ENCODE peak calls at places on chromosome 10, in ten cellular contexts. One of them, this sample, is unnamed.

GRCh38 chr10:47145290-47145934 is 154.6 kb upstream of the GDF10 start:
- DNase-seq in endodermal cell: no peak
- DNase-seq in nephron progenitor cell: no peak
- DNase-seq in amniotic stem cell: no peak
- DNase-seq in epithelial cell of esophagus: peak
- DNase-seq in activated naive CD4-positive, alpha-beta T cell: no peak
- DNase-seq in NCI-H1092 treated with DMSO at 0.1 percent for 48 hours: no peak
- DNase-seq in nucleus accumbens: no peak
- DNase-seq in ELR: no peak
- DNase-seq in cardiac septum: no peak
- DNase-seq in this sample: no peak

GRCh38 chr10:76388321-76388720 is 956.9 kb downstream of the LRMDA start:
- DNase-seq in endodermal cell: no peak
- DNase-seq in nephron progenitor cell: no peak
- DNase-seq in amniotic stem cell: no peak
- DNase-seq in epithelial cell of esophagus: no peak
- DNase-seq in activated naive CD4-positive, alpha-beta T cell: no peak
- DNase-seq in NCI-H1092 treated with DMSO at 0.1 percent for 48 hours: no peak
- DNase-seq in nucleus accumbens: no peak
- DNase-seq in ELR: no peak
- DNase-seq in cardiac septum: no peak
- DNase-seq in this sample: no peak

GRCh38 chr10:3141361-3142005 is 31.1 kb downstream of the PITRM1 start:
- DNase-seq in endodermal cell: no peak
- DNase-seq in nephron progenitor cell: no peak
- DNase-seq in amniotic stem cell: no peak
- DNase-seq in epithelial cell of esophagus: no peak
- DNase-seq in activated naive CD4-positive, alpha-beta T cell: no peak
- DNase-seq in NCI-H1092 treated with DMSO at 0.1 percent for 48 hours: no peak
- DNase-seq in nucleus accumbens: no peak
- DNase-seq in ELR: no peak
- DNase-seq in cardiac septum: no peak
- DNase-seq in this sample: no peak

GRCh38 chr10:58299580-58299979 is 30.6 kb downstream of the CISD1 start:
- DNase-seq in endodermal cell: peak
- DNase-seq in nephron progenitor cell: peak
- DNase-seq in amniotic stem cell: peak
- DNase-seq in epithelial cell of esophagus: peak
- DNase-seq in activated naive CD4-positive, alpha-beta T cell: no peak
- DNase-seq in NCI-H1092 treated with DMSO at 0.1 percent for 48 hours: peak
- DNase-seq in nucleus accumbens: no peak
- DNase-seq in ELR: peak
- DNase-seq in cardiac septum: peak
- DNase-seq in this sample: no peak

GRCh38 chr10:86017841-86018734 is 348.5 kb downstream of the GRID1 start:
- DNase-seq in endodermal cell: no peak
- DNase-seq in nephron progenitor cell: no peak
- DNase-seq in amniotic stem cell: no peak
- DNase-seq in epithelial cell of esophagus: no peak
- DNase-seq in activated naive CD4-positive, alpha-beta T cell: no peak
- DNase-seq in NCI-H1092 treated with DMSO at 0.1 percent for 48 hours: no peak
- DNase-seq in nucleus accumbens: no peak
- DNase-seq in ELR: no peak
- DNase-seq in cardiac septum: no peak
- DNase-seq in this sample: no peak

GRCh38 chr10:13117842-13118783 is 18.1 kb downstream of the OPTN start:
- DNase-seq in endodermal cell: no peak
- DNase-seq in nephron progenitor cell: no peak
- DNase-seq in amniotic stem cell: no peak
- DNase-seq in epithelial cell of esophagus: no peak
- DNase-seq in activated naive CD4-positive, alpha-beta T cell: no peak
- DNase-seq in NCI-H1092 treated with DMSO at 0.1 percent for 48 hours: no peak
- DNase-seq in nucleus accumbens: no peak
- DNase-seq in ELR: no peak
- DNase-seq in cardiac septum: no peak
- DNase-seq in this sample: no peak

GRCh38 chr10:788796-789748 is 99.6 kb upstream of the DIP2C start:
- DNase-seq in endodermal cell: peak
- DNase-seq in nephron progenitor cell: peak
- DNase-seq in amniotic stem cell: no peak
- DNase-seq in epithelial cell of esophagus: peak
- DNase-seq in activated naive CD4-positive, alpha-beta T cell: no peak
- DNase-seq in NCI-H1092 treated with DMSO at 0.1 percent for 48 hours: peak
- DNase-seq in nucleus accumbens: peak
- DNase-seq in ELR: peak
- DNase-seq in cardiac septum: no peak
- DNase-seq in this sample: no peak

GRCh38 chr10:3186365-3186764 is 13.8 kb upstream of the PITRM1 start:
- DNase-seq in endodermal cell: no peak
- DNase-seq in nephron progenitor cell: no peak
- DNase-seq in amniotic stem cell: no peak
- DNase-seq in epithelial cell of esophagus: no peak
- DNase-seq in activated naive CD4-positive, alpha-beta T cell: no peak
- DNase-seq in NCI-H1092 treated with DMSO at 0.1 percent for 48 hours: no peak
- DNase-seq in nucleus accumbens: no peak
- DNase-seq in ELR: no peak
- DNase-seq in cardiac septum: no peak
- DNase-seq in this sample: no peak

GRCh38 chr10:22648547-22648961 is 65.8 kb downstream of the PIP4K2A start:
- DNase-seq in endodermal cell: no peak
- DNase-seq in nephron progenitor cell: no peak
- DNase-seq in amniotic stem cell: no peak
- DNase-seq in epithelial cell of esophagus: peak
- DNase-seq in activated naive CD4-positive, alpha-beta T cell: no peak
- DNase-seq in NCI-H1092 treated with DMSO at 0.1 percent for 48 hours: no peak
- DNase-seq in nucleus accumbens: no peak
- DNase-seq in ELR: peak
- DNase-seq in cardiac septum: no peak
- DNase-seq in this sample: no peak

GRCh38 chr10:84262190-84262956 is 17.5 kb downstream of the RGR start:
- DNase-seq in endodermal cell: peak
- DNase-seq in nephron progenitor cell: no peak
- DNase-seq in amniotic stem cell: no peak
- DNase-seq in epithelial cell of esophagus: no peak
- DNase-seq in activated naive CD4-positive, alpha-beta T cell: no peak
- DNase-seq in NCI-H1092 treated with DMSO at 0.1 percent for 48 hours: no peak
- DNase-seq in nucleus accumbens: no peak
- DNase-seq in ELR: no peak
- DNase-seq in cardiac septum: no peak
- DNase-seq in this sample: no peak

GRCh38 chr10:28561531-28561930 is 28.6 kb downstream of the WAC start:
- DNase-seq in endodermal cell: peak
- DNase-seq in nephron progenitor cell: no peak
- DNase-seq in amniotic stem cell: no peak
- DNase-seq in epithelial cell of esophagus: no peak
- DNase-seq in activated naive CD4-positive, alpha-beta T cell: no peak
- DNase-seq in NCI-H1092 treated with DMSO at 0.1 percent for 48 hours: no peak
- DNase-seq in nucleus accumbens: no peak
- DNase-seq in ELR: no peak
- DNase-seq in cardiac septum: no peak
- DNase-seq in this sample: no peak

GRCh38 chr10:92328999-92329398 is 38.0 kb downstream of the MARCHF5 start:
- DNase-seq in endodermal cell: no peak
- DNase-seq in nephron progenitor cell: no peak
- DNase-seq in amniotic stem cell: no peak
- DNase-seq in epithelial cell of esophagus: peak
- DNase-seq in activated naive CD4-positive, alpha-beta T cell: no peak
- DNase-seq in NCI-H1092 treated with DMSO at 0.1 percent for 48 hours: no peak
- DNase-seq in nucleus accumbens: no peak
- DNase-seq in ELR: no peak
- DNase-seq in cardiac septum: no peak
- DNase-seq in this sample: no peak

GRCh38 chr10:131354380-131354779 is 42.9 kb upstream of the TCERG1L start:
- DNase-seq in endodermal cell: peak
- DNase-seq in nephron progenitor cell: peak
- DNase-seq in amniotic stem cell: no peak
- DNase-seq in epithelial cell of esophagus: peak
- DNase-seq in activated naive CD4-positive, alpha-beta T cell: no peak
- DNase-seq in NCI-H1092 treated with DMSO at 0.1 percent for 48 hours: no peak
- DNase-seq in nucleus accumbens: no peak
- DNase-seq in ELR: no peak
- DNase-seq in cardiac septum: no peak
- DNase-seq in this sample: no peak

GRCh38 chr10:106711313-106711906 is 453.1 kb downstream of the SORCS1 start:
- DNase-seq in endodermal cell: peak
- DNase-seq in nephron progenitor cell: peak
- DNase-seq in amniotic stem cell: no peak
- DNase-seq in epithelial cell of esophagus: peak
- DNase-seq in activated naive CD4-positive, alpha-beta T cell: no peak
- DNase-seq in NCI-H1092 treated with DMSO at 0.1 percent for 48 hours: no peak
- DNase-seq in nucleus accumbens: no peak
- DNase-seq in ELR: peak
- DNase-seq in cardiac septum: no peak
- DNase-seq in this sample: no peak

GRCh38 chr10:98465866-98466265 is 19.1 kb upstream of the HPS1 start:
- DNase-seq in endodermal cell: no peak
- DNase-seq in nephron progenitor cell: no peak
- DNase-seq in amniotic stem cell: no peak
- DNase-seq in epithelial cell of esophagus: no peak
- DNase-seq in activated naive CD4-positive, alpha-beta T cell: no peak
- DNase-seq in NCI-H1092 treated with DMSO at 0.1 percent for 48 hours: no peak
- DNase-seq in nucleus accumbens: no peak
- DNase-seq in ELR: no peak
- DNase-seq in cardiac septum: no peak
- DNase-seq in this sample: no peak

GRCh38 chr10:6364893-6365292 is 162.2 kb downstream of the PFKFB3 start:
- DNase-seq in endodermal cell: no peak
- DNase-seq in nephron progenitor cell: no peak
- DNase-seq in amniotic stem cell: no peak
- DNase-seq in epithelial cell of esophagus: no peak
- DNase-seq in activated naive CD4-positive, alpha-beta T cell: no peak
- DNase-seq in NCI-H1092 treated with DMSO at 0.1 percent for 48 hours: no peak
- DNase-seq in nucleus accumbens: no peak
- DNase-seq in ELR: no peak
- DNase-seq in cardiac septum: no peak
- DNase-seq in this sample: no peak

GRCh38 chr10:58513189-58514101 is 773 bp downstream of the BICC1 start:
- DNase-seq in endodermal cell: peak
- DNase-seq in nephron progenitor cell: peak
- DNase-seq in amniotic stem cell: no peak
- DNase-seq in epithelial cell of esophagus: peak
- DNase-seq in activated naive CD4-positive, alpha-beta T cell: no peak
- DNase-seq in NCI-H1092 treated with DMSO at 0.1 percent for 48 hours: peak
- DNase-seq in nucleus accumbens: no peak
- DNase-seq in ELR: peak
- DNase-seq in cardiac septum: peak
- DNase-seq in this sample: no peak

GRCh38 chr10:124231188-124232135 is 138.1 kb upstream of the CHST15 start:
- DNase-seq in endodermal cell: no peak
- DNase-seq in nephron progenitor cell: no peak
- DNase-seq in amniotic stem cell: no peak
- DNase-seq in epithelial cell of esophagus: no peak
- DNase-seq in activated naive CD4-positive, alpha-beta T cell: no peak
- DNase-seq in NCI-H1092 treated with DMSO at 0.1 percent for 48 hours: no peak
- DNase-seq in nucleus accumbens: no peak
- DNase-seq in ELR: no peak
- DNase-seq in cardiac septum: no peak
- DNase-seq in this sample: no peak

GRCh38 chr10:21014141-21014540 is 117.0 kb upstream of the NEBL start:
- DNase-seq in endodermal cell: no peak
- DNase-seq in nephron progenitor cell: no peak
- DNase-seq in amniotic stem cell: no peak
- DNase-seq in epithelial cell of esophagus: no peak
- DNase-seq in activated naive CD4-positive, alpha-beta T cell: no peak
- DNase-seq in NCI-H1092 treated with DMSO at 0.1 percent for 48 hours: no peak
- DNase-seq in nucleus accumbens: no peak
- DNase-seq in ELR: no peak
- DNase-seq in cardiac septum: no peak
- DNase-seq in this sample: no peak

GRCh38 chr10:122054046-122055025 is 65.4 kb downstream of the TACC2 start:
- DNase-seq in endodermal cell: peak
- DNase-seq in nephron progenitor cell: peak
- DNase-seq in amniotic stem cell: no peak
- DNase-seq in epithelial cell of esophagus: peak
- DNase-seq in activated naive CD4-positive, alpha-beta T cell: no peak
- DNase-seq in NCI-H1092 treated with DMSO at 0.1 percent for 48 hours: no peak
- DNase-seq in nucleus accumbens: no peak
- DNase-seq in ELR: peak
- DNase-seq in cardiac septum: no peak
- DNase-seq in this sample: no peak

GRCh38 chr10:112979927-112980326 is 29.9 kb downstream of the TCF7L2 start:
- DNase-seq in endodermal cell: no peak
- DNase-seq in nephron progenitor cell: no peak
- DNase-seq in amniotic stem cell: no peak
- DNase-seq in epithelial cell of esophagus: no peak
- DNase-seq in activated naive CD4-positive, alpha-beta T cell: no peak
- DNase-seq in NCI-H1092 treated with DMSO at 0.1 percent for 48 hours: no peak
- DNase-seq in nucleus accumbens: no peak
- DNase-seq in ELR: no peak
- DNase-seq in cardiac septum: no peak
- DNase-seq in this sample: no peak

GRCh38 chr10:62662471-62662870 is 142.0 kb upstream of the ADO start:
- DNase-seq in endodermal cell: peak
- DNase-seq in nephron progenitor cell: no peak
- DNase-seq in amniotic stem cell: no peak
- DNase-seq in epithelial cell of esophagus: no peak
- DNase-seq in activated naive CD4-positive, alpha-beta T cell: no peak
- DNase-seq in NCI-H1092 treated with DMSO at 0.1 percent for 48 hours: no peak
- DNase-seq in nucleus accumbens: no peak
- DNase-seq in ELR: no peak
- DNase-seq in cardiac septum: no peak
- DNase-seq in this sample: no peak